ENCODE peak calls at places on chromosome 16, in seven cellular contexts. P, Z, I, Q, C, H and V are unnamed samples.
A peak's percentile ranks its signal among the peaks of the same experiment; 100 is the strongest.

GRCh38 chr16:80449332-80449731 is 91.5 kb upstream of the DYNLRB2 start:
- ATAC-seq in H (no peak), Q (no peak), I (no peak), P (no peak), Z (no peak), C (no peak), V (no peak)

GRCh38 chr16:54936086-54936978 is 5.7 kb downstream of the IRX5 start:
- ATAC-seq in Z (peak; percentile 41), I (no peak), Q (no peak), H (peak; percentile 52), P (peak; percentile 31), C (no peak), V (no peak)

GRCh38 chr16:68453816-68454215 is 5.5 kb upstream of the SMPD3 start:
- ATAC-seq in H (no peak), Q (no peak), C (no peak), I (no peak), P (no peak), Z (no peak), V (no peak)

GRCh38 chr16:81207076-81207475 is 31.4 kb upstream of the BCO1 start:
- ATAC-seq in P (no peak), H (no peak), C (no peak), Q (peak; percentile 52), I (no peak), Z (no peak), V (peak; percentile 53)

GRCh38 chr16:2371421-2371820 is 30.9 kb upstream of the ABCA3 start:
- ATAC-seq in I (no peak), H (no peak), Q (no peak), Z (no peak), C (no peak), P (no peak), V (peak; percentile 25)

GRCh38 chr16:2142942-2143868 is 5.2 kb upstream of the RAB26 start:
- ATAC-seq in P (peak; percentile 6), I (peak; percentile 65), Z (no peak), C (no peak), H (no peak), Q (no peak), V (no peak)

GRCh38 chr16:88382491-88383400 is at the start of gene ZNF469:
- ATAC-seq in H (no peak), C (peak; percentile 49), Z (peak; percentile 83), P (peak; percentile 51), Q (peak; percentile 36), I (no peak), V (peak; percentile 56)

GRCh38 chr16:70433456-70434103 is 5.3 kb downstream of the ST3GAL2 start:
- ATAC-seq in C (no peak), Z (no peak), I (no peak), H (no peak), Q (peak; percentile 29), P (peak; percentile 27), V (peak; percentile 65)

GRCh38 chr16:4358831-4359561 is 7.9 kb upstream of the PAM16 start:
- ATAC-seq in H (peak; percentile 80), Q (peak; percentile 77), P (peak; percentile 54), Z (peak; percentile 85), I (peak; percentile 86), C (peak; percentile 63), V (peak; percentile 65)

GRCh38 chr16:30457256-30457655 is 11.6 kb upstream of the SEPHS2 start:
- ATAC-seq in C (no peak), Z (no peak), P (no peak), I (no peak), Q (no peak), H (no peak), V (no peak)

GRCh38 chr16:51151435-51151950 is 423 bp upstream of the SALL1 start:
- ATAC-seq in I (no peak), H (peak; percentile 77), Z (no peak), Q (no peak), P (no peak), C (no peak), V (no peak)

GRCh38 chr16:86318119-86318518 is 192.2 kb upstream of the FOXF1 start:
- ATAC-seq in Z (no peak), P (no peak), H (peak; percentile 47), C (no peak), I (no peak), Q (no peak), V (no peak)

GRCh38 chr16:53899471-53899870 is 195.5 kb downstream of the FTO start:
- ATAC-seq in C (no peak), Z (no peak), H (no peak), Q (no peak), I (no peak), P (no peak), V (no peak)

GRCh38 chr16:1299012-1299867 is 10.2 kb upstream of the UBE2I start:
- ATAC-seq in Q (no peak), C (no peak), P (no peak), H (peak; percentile 55), I (peak; percentile 52), Z (no peak), V (no peak)

GRCh38 chr16:23362460-23363317 is 60.6 kb downstream of the SCNN1B start:
- ATAC-seq in I (no peak), P (peak; percentile 81), C (no peak), H (peak; percentile 39), Z (peak; percentile 32), Q (peak; percentile 97), V (peak; percentile 72)

GRCh38 chr16:87936375-87937230 is at the start of gene CA5A:
- ATAC-seq in Q (no peak), H (peak; percentile 91), Z (no peak), I (peak; percentile 31), P (no peak), C (no peak), V (no peak)

GRCh38 chr16:51831595-51832352 is 680.7 kb upstream of the SALL1 start:
- ATAC-seq in C (no peak), H (no peak), Z (no peak), P (no peak), I (no peak), Q (no peak), V (no peak)

GRCh38 chr16:46843898-46844642 is 13.1 kb upstream of the C16orf87 start:
- ATAC-seq in P (no peak), Z (no peak), Q (peak; percentile 69), H (no peak), C (no peak), I (no peak), V (peak; percentile 28)

GRCh38 chr16:9260665-9261064 is 169.2 kb downstream of the HAPSTR1 start:
- ATAC-seq in Q (no peak), C (no peak), I (no peak), Z (no peak), P (no peak), H (no peak), V (no peak)

GRCh38 chr16:69424935-69425784 is 741 bp downstream of the CYB5B start:
- ATAC-seq in I (peak; percentile 3), Z (no peak), C (peak; percentile 2), P (no peak), H (no peak), Q (no peak), V (no peak)

GRCh38 chr16:62253926-62254325 is 217.7 kb upstream of the CDH8 start:
- ATAC-seq in H (no peak), Q (no peak), I (no peak), P (peak; percentile 93), Z (no peak), C (no peak), V (no peak)

GRCh38 chr16:62261760-62262159 is 225.5 kb upstream of the CDH8 start:
- ATAC-seq in H (no peak), P (no peak), Z (no peak), I (no peak), C (no peak), Q (no peak), V (no peak)

GRCh38 chr16:62254847-62255246 is 218.6 kb upstream of the CDH8 start:
- ATAC-seq in H (no peak), P (no peak), C (no peak), Z (no peak), I (no peak), Q (no peak), V (no peak)

GRCh38 chr16:62256406-62256805 is 220.2 kb upstream of the CDH8 start:
- ATAC-seq in H (no peak), C (no peak), Q (no peak), I (no peak), Z (no peak), P (peak; percentile 29), V (no peak)
- TF ChIP-seq CTCF in H (no peak), C (no peak), Q (no peak), I (no peak), Z (no peak), P (peak; percentile 69), V (no peak)

DNA sequence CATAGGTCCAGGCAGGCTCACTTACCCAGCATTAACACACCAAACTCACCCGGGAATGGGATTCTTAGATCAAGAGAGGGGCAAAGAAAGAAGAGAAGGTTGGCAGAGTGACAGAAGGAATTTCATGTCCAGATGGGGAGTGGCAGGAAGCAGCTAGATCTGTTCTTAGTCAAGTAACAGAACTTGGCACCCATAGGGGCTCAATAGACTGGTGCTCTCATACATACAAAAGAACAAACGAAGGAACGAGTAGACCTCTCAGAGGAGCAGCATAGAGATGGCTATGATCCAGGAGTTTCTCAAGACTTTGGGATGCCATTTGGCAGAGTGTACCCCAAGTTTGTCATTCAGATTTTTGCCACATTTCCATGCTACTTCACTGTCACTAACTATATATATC is 47.8 kb downstream of the GINS3 start:
- ATAC-seq in H (no peak), Z (no peak), Q (no peak), P (no peak), C (no peak), I (no peak), V (no peak)
- H3K36me3 ChIP-seq in H (no peaks in the 10 kb centered on the region), Z (no peaks in the 10 kb centered on the region), Q (no peaks in the 10 kb centered on the region), P (no peaks in the 10 kb centered on the region), C (no peaks in the 10 kb centered on the region), I (no peaks in the 10 kb centered on the region), V (no peaks in the 10 kb centered on the region)

GRCh38 chr16:83651871-83652270 is 155.9 kb upstream of the HSBP1 start:
- ATAC-seq in C (no peak), P (no peak), Q (no peak), Z (no peak), I (no peak), H (no peak), V (no peak)
- TF ChIP-seq CTCF in C (no peak), P (no peak), Q (no peak), Z (no peak), I (no peak), H (no peak), V (no peak)

GRCh38 chr16:67148221-67148620 is 2.6 kb downstream of the B3GNT9 start:
- ATAC-seq in P (no peak), C (no peak), Z (no peak), Q (no peak), I (no peak), H (no peak), V (no peak)

GRCh38 chr16:67144943-67145342 is 5.9 kb downstream of the B3GNT9 start:
- ATAC-seq in P (no peak), I (no peak), Q (no peak), Z (no peak), H (no peak), C (no peak), V (no peak)

GRCh38 chr16:67147437-67148140 is 3.2 kb downstream of the B3GNT9 start:
- ATAC-seq in Z (no peak), Q (no peak), C (no peak), P (no peak), I (no peak), H (no peak), V (no peak)

GRCh38 chr16:67146523-67147357 is 4.1 kb downstream of the B3GNT9 start:
- ATAC-seq in P (no peak), H (no peak), Q (no peak), Z (no peak), C (no peak), I (no peak), V (no peak)

GRCh38 chr16:67145746-67146145 is 5.1 kb downstream of the B3GNT9 start:
- ATAC-seq in P (no peak), Z (no peak), C (no peak), I (no peak), Q (no peak), H (no peak), V (no peak)
- H3K36me3 ChIP-seq in P (peaks cover 69% of the 10 kb centered on the region), Z (peaks cover 86% of the 10 kb centered on the region), C (peaks cover 52% of the 10 kb centered on the region), I (peaks cover 81% of the 10 kb centered on the region), Q (peaks cover 85% of the 10 kb centered on the region), H (peaks cover 64% of the 10 kb centered on the region), V (no peaks in the 10 kb centered on the region)